ENCODE peak calls at places on chromosomes 2 and 18, in six cellular contexts. One of them, this sample, is unnamed.
A peak's percentile ranks its signal among the peaks of the same experiment; 100 is the strongest.

GRCh38 chr18:48781041-48781989 is 169.4 kb downstream of the SMAD7 start:
- DNase-seq in HCT116: no peak
- DNase-seq in K562: peak; percentile 96
- DNase-seq in GM12878: no peak
- DNase-seq in HepG2: peak; percentile 92
- DNase-seq in SK-N-SH: peak; percentile 91
- DNase-seq in this sample: no peak

GRCh38 chr2:18910843-18911242 is 321.5 kb upstream of the NT5C1B start:
- DNase-seq in HCT116: peak; percentile 2
- DNase-seq in K562: no peak
- DNase-seq in GM12878: no peak
- DNase-seq in HepG2: no peak
- DNase-seq in SK-N-SH: no peak
- DNase-seq in this sample: no peak

GRCh38 chr2:172735646-172736418 is at the start of gene RAPGEF4:
- DNase-seq in HCT116: no peak
- DNase-seq in K562: no peak
- DNase-seq in GM12878: no peak
- DNase-seq in HepG2: no peak
- DNase-seq in SK-N-SH: peak; percentile 89
- DNase-seq in this sample: no peak

GRCh38 chr2:177036754-177037153 is 175.8 kb upstream of the HNRNPA3 start:
- DNase-seq in HCT116: no peak
- DNase-seq in K562: no peak
- DNase-seq in GM12878: no peak
- DNase-seq in HepG2: no peak
- DNase-seq in SK-N-SH: no peak
- DNase-seq in this sample: no peak

GRCh38 chr2:23207871-23208270 is 177.1 kb upstream of the KLHL29 start:
- DNase-seq in HCT116: no peak
- DNase-seq in K562: no peak
- DNase-seq in GM12878: no peak
- DNase-seq in HepG2: peak; percentile 28
- DNase-seq in SK-N-SH: no peak
- DNase-seq in this sample: no peak

GRCh38 chr18:24429188-24429587 is 2.7 kb downstream of the IMPACT start:
- DNase-seq in HCT116: no peak
- DNase-seq in K562: no peak
- DNase-seq in GM12878: no peak
- DNase-seq in HepG2: no peak
- DNase-seq in SK-N-SH: no peak
- DNase-seq in this sample: no peak

GRCh38 chr2:66426250-66427064 is 8.5 kb upstream of the MEIS1 start:
- DNase-seq in HCT116: no peak
- DNase-seq in K562: no peak
- DNase-seq in GM12878: no peak
- DNase-seq in HepG2: no peak
- DNase-seq in SK-N-SH: no peak
- DNase-seq in this sample: peak; percentile 74

GRCh38 chr18:23302514-23302851 is 150.6 kb upstream of the RIOK3 start:
- DNase-seq in HCT116: no peak
- DNase-seq in K562: no peak
- DNase-seq in GM12878: no peak
- DNase-seq in HepG2: no peak
- DNase-seq in SK-N-SH: no peak
- DNase-seq in this sample: no peak

GRCh38 chr18:9095297-9096012 is 7.0 kb upstream of the NDUFV2 start:
- DNase-seq in HCT116: no peak
- DNase-seq in K562: peak; percentile 46
- DNase-seq in GM12878: peak; percentile 63
- DNase-seq in HepG2: peak; percentile 87
- DNase-seq in SK-N-SH: no peak
- DNase-seq in this sample: no peak

GRCh38 chr18:6960656-6961055 is 156.9 kb downstream of the LAMA1 start:
- DNase-seq in HCT116: no peak
- DNase-seq in K562: no peak
- DNase-seq in GM12878: no peak
- DNase-seq in HepG2: no peak
- DNase-seq in SK-N-SH: no peak
- DNase-seq in this sample: no peak
- TF ChIP-seq YY1 in HCT116: no peak
- TF ChIP-seq YY1 in K562: no peak
- TF ChIP-seq YY1 in GM12878: no peak
- TF ChIP-seq YY1 in HepG2: no peak
- TF ChIP-seq YY1 in SK-N-SH: no peak
- TF ChIP-seq YY1 in this sample: no peak

DNA sequence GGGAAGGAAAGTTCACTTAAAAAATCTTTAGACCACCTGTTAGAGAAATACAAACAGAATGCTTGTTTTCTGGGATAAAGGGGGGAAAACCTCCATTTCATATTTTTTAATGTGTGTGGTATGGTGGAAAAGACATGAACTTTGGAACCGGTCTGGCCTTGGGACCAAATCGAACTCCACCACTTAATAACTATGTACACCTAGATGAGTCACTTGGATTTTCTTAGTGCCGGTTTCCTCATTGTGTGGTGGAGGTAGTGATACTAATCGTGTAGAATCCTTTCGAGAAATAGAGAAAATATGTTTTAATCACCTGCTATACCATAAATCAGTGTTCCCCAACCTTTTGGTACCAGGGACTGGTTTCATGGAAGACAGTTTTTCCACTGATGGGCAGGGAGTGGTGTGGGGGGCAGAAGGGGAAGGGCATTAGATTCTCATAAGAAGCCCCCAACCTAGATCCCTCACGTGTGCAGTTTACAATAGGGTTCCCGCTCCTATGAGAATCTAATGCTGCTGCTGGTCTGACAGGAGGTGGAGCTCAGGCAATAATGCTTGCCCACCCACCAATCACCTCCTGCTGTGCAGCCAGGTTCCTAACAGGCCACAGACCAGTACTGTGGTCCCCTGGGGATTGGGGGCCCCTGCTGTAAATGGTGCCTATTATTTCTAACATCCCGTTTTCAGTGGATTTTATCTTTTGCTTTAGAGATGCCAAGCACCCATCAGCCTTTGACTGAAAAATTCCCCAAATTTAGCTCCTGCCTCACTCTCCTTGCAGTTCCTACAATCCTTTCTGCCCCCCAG is 308.8 kb downstream of the PRKCE start:
- DNase-seq in HCT116: no peak
- DNase-seq in K562: no peak
- DNase-seq in GM12878: no peak
- DNase-seq in HepG2: peak; percentile 70
- DNase-seq in SK-N-SH: no peak
- DNase-seq in this sample: no peak
- TF ChIP-seq MAX in HCT116: no peak
- TF ChIP-seq MAX in K562: no peak
- TF ChIP-seq MAX in GM12878: no peak
- TF ChIP-seq MAX in HepG2: no peak
- TF ChIP-seq MAX in SK-N-SH: no peak
- TF ChIP-seq MAX in this sample: no peak

GRCh38 chr2:63865159-63865799 is 23.6 kb downstream of the UGP2 start:
- DNase-seq in HCT116: no peak
- DNase-seq in K562: no peak
- DNase-seq in GM12878: no peak
- DNase-seq in HepG2: peak; percentile 16
- DNase-seq in SK-N-SH: no peak
- DNase-seq in this sample: no peak
- TF ChIP-seq RAD21 in HCT116: no peak
- TF ChIP-seq RAD21 in K562: no peak
- TF ChIP-seq RAD21 in GM12878: no peak
- TF ChIP-seq RAD21 in HepG2: no peak
- TF ChIP-seq RAD21 in SK-N-SH: no peak
- TF ChIP-seq RAD21 in this sample: no peak

DNA sequence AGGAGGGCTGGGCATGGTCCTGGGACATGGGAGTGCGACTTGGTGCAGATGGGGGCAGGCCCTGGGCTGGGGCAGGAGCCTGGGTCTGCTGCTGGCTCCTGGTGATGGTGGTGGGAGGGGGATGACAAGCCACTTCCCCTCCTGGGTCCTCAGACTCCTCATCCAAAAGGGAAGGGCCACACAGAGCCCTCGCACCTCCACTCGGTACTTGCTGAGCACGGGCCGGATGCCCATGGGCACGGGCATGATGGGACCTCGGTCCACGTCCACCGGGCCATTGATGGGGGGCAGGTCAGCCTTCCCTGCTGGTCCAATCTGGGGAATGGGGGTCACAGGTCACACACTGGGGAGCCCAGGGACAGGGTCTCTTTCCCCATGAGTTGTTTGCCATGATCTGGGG is 4.1 kb downstream of the OTOF start:
- DNase-seq in HCT116: no peak
- DNase-seq in K562: no peak
- DNase-seq in GM12878: no peak
- DNase-seq in HepG2: no peak
- DNase-seq in SK-N-SH: no peak
- DNase-seq in this sample: no peak
- TF ChIP-seq YY1 in HCT116: no peak
- TF ChIP-seq YY1 in K562: no peak
- TF ChIP-seq YY1 in GM12878: no peak
- TF ChIP-seq YY1 in HepG2: no peak
- TF ChIP-seq YY1 in SK-N-SH: no peak
- TF ChIP-seq YY1 in this sample: no peak